ENCODE peak calls at places on chromosomes 1 and 21, in ten cellular contexts. G, P, B, S, L, F, J, Y, Q and H are unnamed samples.

GRCh38 chr1:165738794-165739193 is 29.9 kb downstream of the TMCO1 start:
- DNase-seq in G (no peak), P (no peak), B (no peak), S (no peak), L (no peak), F (no peak), J (no peak), Y (no peak), Q (no peak), H (no peak)

GRCh38 chr1:216178266-216178665 is 245.0 kb downstream of the USH2A start:
- DNase-seq in G (no peak), P (no peak), B (peak), S (peak), L (no peak), F (no peak), J (no peak), Y (no peak), Q (no peak), H (no peak)

GRCh38 chr1:107019166-107019565 is 37.3 kb upstream of the PRMT6 start:
- DNase-seq in G (no peak), P (no peak), B (no peak), S (peak), L (no peak), F (no peak), J (no peak), Y (no peak), Q (no peak), H (no peak)

GRCh38 chr1:239816090-239816812 is 275.4 kb upstream of the FMN2 start:
- DNase-seq in G (peak), P (no peak), B (peak), S (peak), L (no peak), F (no peak), J (no peak), Y (no peak), Q (peak), H (peak)

GRCh38 chr1:212225871-212226302 is 59.3 kb upstream of the PPP2R5A start:
- DNase-seq in G (no peak), P (no peak), B (no peak), S (no peak), L (no peak), F (no peak), J (peak), Y (no peak), Q (no peak), H (no peak)

GRCh38 chr1:218367118-218367517 is 22.0 kb downstream of the TGFB2 start:
- DNase-seq in G (no peak), P (no peak), B (no peak), S (no peak), L (no peak), F (no peak), J (no peak), Y (no peak), Q (no peak), H (no peak)

GRCh38 chr1:8083739-8084484 is 57.8 kb upstream of the ERRFI1 start:
- DNase-seq in G (no peak), P (no peak), B (peak), S (peak), L (no peak), F (no peak), J (no peak), Y (no peak), Q (no peak), H (no peak)

GRCh38 chr1:154497026-154497806 is 4.8 kb upstream of the TDRD10 start:
- DNase-seq in G (peak), P (no peak), B (no peak), S (no peak), L (peak), F (peak), J (peak), Y (no peak), Q (no peak), H (no peak)

GRCh38 chr1:19315378-19316206 is 3.5 kb downstream of the SLC66A1 start:
- DNase-seq in G (no peak), P (no peak), B (peak), S (peak), L (no peak), F (no peak), J (peak), Y (no peak), Q (no peak), H (no peak)

GRCh38 chr1:224433041-224433670 is 1.4 kb downstream of the WDR26 start:
- DNase-seq in G (no peak), P (no peak), B (no peak), S (peak), L (no peak), F (no peak), J (no peak), Y (no peak), Q (no peak), H (peak)

GRCh38 chr1:160830321-160831153 is 32.1 kb downstream of the CD244 start:
- DNase-seq in G (peak), P (no peak), B (peak), S (peak), L (peak), F (no peak), J (no peak), Y (no peak), Q (no peak), H (peak)

GRCh38 chr1:212062832-212063438 is 27.4 kb downstream of the DTL start:
- DNase-seq in G (no peak), P (no peak), B (peak), S (peak), L (no peak), F (no peak), J (no peak), Y (no peak), Q (peak), H (no peak)

GRCh38 chr1:24635195-24635843 is 7.8 kb upstream of the SRRM1 start:
- DNase-seq in G (no peak), P (no peak), B (peak), S (peak), L (peak), F (no peak), J (no peak), Y (no peak), Q (peak), H (no peak)

GRCh38 chr1:184593612-184594011 is 161.0 kb downstream of the EDEM3 start:
- DNase-seq in G (no peak), P (no peak), B (no peak), S (peak), L (no peak), F (no peak), J (no peak), Y (no peak), Q (no peak), H (no peak)

GRCh38 chr1:202034683-202035462 is 24.5 kb downstream of the ELF3 start:
- DNase-seq in G (peak), P (no peak), B (peak), S (peak), L (peak), F (peak), J (peak), Y (peak), Q (peak), H (peak)

GRCh38 chr1:54810144-54810942 is 9.2 kb upstream of the TTC22 start:
- DNase-seq in G (peak), P (no peak), B (peak), S (peak), L (peak), F (peak), J (no peak), Y (peak), Q (no peak), H (peak)

GRCh38 chr1:3066250-3066711 is 2.7 kb upstream of the PRDM16 start:
- DNase-seq in G (peak), P (no peak), B (peak), S (no peak), L (peak), F (peak), J (no peak), Y (no peak), Q (no peak), H (peak)

GRCh38 chr1:10694633-10695627 is 101.5 kb downstream of the CASZ1 start:
- DNase-seq in G (peak), P (no peak), B (peak), S (peak), L (peak), F (peak), J (no peak), Y (peak), Q (no peak), H (peak)

GRCh38 chr1:112743174-112744018 is 28.3 kb upstream of the PPM1J start:
- DNase-seq in G (no peak), P (no peak), B (no peak), S (peak), L (no peak), F (no peak), J (no peak), Y (no peak), Q (no peak), H (no peak)

GRCh38 chr1:44442791-44443190 is 37.7 kb downstream of the RNF220 start:
- DNase-seq in G (no peak), P (no peak), B (no peak), S (peak), L (no peak), F (no peak), J (no peak), Y (no peak), Q (no peak), H (no peak)

GRCh38 chr21:45074048-45074817 is at the start of gene ADARB1:
- DNase-seq in G (peak), P (no peak), B (no peak), S (peak), L (peak), F (peak), J (no peak), Y (peak), Q (no peak), H (peak)

GRCh38 chr1:10665930-10666850 is 130.3 kb downstream of the CASZ1 start:
- DNase-seq in G (peak), P (no peak), B (no peak), S (no peak), L (peak), F (peak), J (no peak), Y (peak), Q (no peak), H (no peak)

GRCh38 chr1:3505161-3505560 is 50.7 kb downstream of the ARHGEF16 start:
- DNase-seq in G (no peak), P (no peak), B (no peak), S (no peak), L (no peak), F (no peak), J (no peak), Y (no peak), Q (no peak), H (no peak)

GRCh38 chr1:15465674-15466073 is 9.1 kb downstream of the CELA2A start:
- DNase-seq in G (no peak), P (no peak), B (no peak), S (no peak), L (no peak), F (no peak), J (no peak), Y (no peak), Q (no peak), H (no peak)

GRCh38 chr1:2451744-2452582 is 24.1 kb upstream of the PLCH2 start:
- DNase-seq in G (no peak), P (no peak), B (peak), S (peak), L (no peak), F (no peak), J (no peak), Y (no peak), Q (peak), H (no peak)

GRCh38 chr1:222276062-222276461 is 271.8 kb downstream of the HHIPL2 start:
- DNase-seq in G (no peak), P (no peak), B (no peak), S (no peak), L (no peak), F (no peak), J (no peak), Y (no peak), Q (no peak), H (no peak)

GRCh38 chr1:228975238-228975929 is 240.1 kb downstream of the RHOU start:
- DNase-seq in G (no peak), P (no peak), B (no peak), S (no peak), L (no peak), F (no peak), J (no peak), Y (no peak), Q (no peak), H (no peak)

GRCh38 chr1:235984041-235984820 is 80.7 kb downstream of the NID1 start:
- DNase-seq in G (no peak), P (no peak), B (peak), S (peak), L (no peak), F (no peak), J (no peak), Y (no peak), Q (peak), H (no peak)

GRCh38 chr1:110084226-110085078 is 14.0 kb upstream of the ALX3 start:
- DNase-seq in G (peak), P (no peak), B (peak), S (peak), L (peak), F (peak), J (peak), Y (peak), Q (peak), H (no peak)

GRCh38 chr1:174194451-174194850 is 35.1 kb downstream of the RABGAP1L start:
- DNase-seq in G (no peak), P (no peak), B (no peak), S (no peak), L (no peak), F (no peak), J (no peak), Y (no peak), Q (no peak), H (no peak)

GRCh38 chr1:203906932-203907331 is 45.5 kb downstream of the SNRPE start:
- DNase-seq in G (no peak), P (no peak), B (peak), S (peak), L (no peak), F (no peak), J (no peak), Y (no peak), Q (peak), H (no peak)

GRCh38 chr21:32131960-32132359 is 146.9 kb downstream of the MIS18A start:
- DNase-seq in G (no peak), P (no peak), B (no peak), S (peak), L (no peak), F (no peak), J (no peak), Y (no peak), Q (no peak), H (no peak)

GRCh38 chr1:209106237-209106741 is 477.2 kb upstream of the CAMK1G start:
- DNase-seq in G (no peak), P (no peak), B (peak), S (peak), L (peak), F (no peak), J (no peak), Y (no peak), Q (no peak), H (peak)

GRCh38 chr1:39107891-39108290 is 81.7 kb downstream of the NDUFS5 start:
- DNase-seq in G (no peak), P (no peak), B (no peak), S (peak), L (no peak), F (no peak), J (no peak), Y (no peak), Q (no peak), H (no peak)

GRCh38 chr21:45505416-45506021 is 36.7 kb downstream of the SLC19A1 start:
- DNase-seq in G (peak), P (no peak), B (no peak), S (no peak), L (no peak), F (peak), J (no peak), Y (peak), Q (no peak), H (peak)

GRCh38 chr1:111570781-111571181 is 48.8 kb upstream of the RAP1A start:
- DNase-seq in G (no peak), P (no peak), B (peak), S (no peak), L (no peak), F (no peak), J (no peak), Y (no peak), Q (no peak), H (peak)

GRCh38 chr1:108560430-108561144 is 687 bp downstream of the EEIG2 start:
- DNase-seq in G (peak), P (peak), B (peak), S (peak), L (peak), F (peak), J (no peak), Y (peak), Q (no peak), H (peak)

GRCh38 chr1:185338719-185339622 is 21.9 kb upstream of the IVNS1ABP start:
- DNase-seq in G (peak), P (no peak), B (no peak), S (no peak), L (peak), F (no peak), J (peak), Y (peak), Q (no peak), H (no peak)

GRCh38 chr1:61004269-61005003 is 77.9 kb upstream of the NFIA start:
- DNase-seq in G (no peak), P (no peak), B (no peak), S (no peak), L (no peak), F (no peak), J (no peak), Y (no peak), Q (no peak), H (no peak)

GRCh38 chr1:23596382-23597358 is 37.4 kb upstream of the ID3 start:
- DNase-seq in G (no peak), P (no peak), B (no peak), S (no peak), L (no peak), F (no peak), J (no peak), Y (no peak), Q (no peak), H (no peak)
- TF ChIP-seq CTCF in G (no peak), P (no peak), B (no peak), S (no peak), L (no peak), F (no peak), J (no peak), Y (no peak), Q (no peak), H (no peak)

GRCh38 chr1:150926094-150926741 is at the start of gene SETDB1:
- DNase-seq in G (peak), P (peak), B (peak), S (peak), L (peak), F (peak), J (peak), Y (peak), Q (peak), H (peak)
- TF ChIP-seq CTCF in G (no peak), P (peak), B (peak), S (no peak), L (no peak), F (no peak), J (no peak), Y (no peak), Q (peak), H (no peak)

GRCh38 chr1:30698401-30698981 is 24.9 kb downstream of the MATN1 start:
- DNase-seq in G (no peak), P (no peak), B (no peak), S (peak), L (no peak), F (no peak), J (no peak), Y (peak), Q (no peak), H (peak)

GRCh38 chr1:30696831-30697230 is 26.6 kb downstream of the MATN1 start:
- DNase-seq in G (no peak), P (no peak), B (no peak), S (no peak), L (no peak), F (no peak), J (no peak), Y (no peak), Q (no peak), H (no peak)

GRCh38 chr1:30697571-30697970 is 25.8 kb downstream of the MATN1 start:
- DNase-seq in G (no peak), P (no peak), B (no peak), S (no peak), L (no peak), F (no peak), J (no peak), Y (peak), Q (no peak), H (no peak)

GRCh38 chr1:30699762-30700161 is 23.6 kb downstream of the MATN1 start:
- DNase-seq in G (no peak), P (no peak), B (no peak), S (no peak), L (no peak), F (no peak), J (no peak), Y (no peak), Q (no peak), H (no peak)

DNA sequence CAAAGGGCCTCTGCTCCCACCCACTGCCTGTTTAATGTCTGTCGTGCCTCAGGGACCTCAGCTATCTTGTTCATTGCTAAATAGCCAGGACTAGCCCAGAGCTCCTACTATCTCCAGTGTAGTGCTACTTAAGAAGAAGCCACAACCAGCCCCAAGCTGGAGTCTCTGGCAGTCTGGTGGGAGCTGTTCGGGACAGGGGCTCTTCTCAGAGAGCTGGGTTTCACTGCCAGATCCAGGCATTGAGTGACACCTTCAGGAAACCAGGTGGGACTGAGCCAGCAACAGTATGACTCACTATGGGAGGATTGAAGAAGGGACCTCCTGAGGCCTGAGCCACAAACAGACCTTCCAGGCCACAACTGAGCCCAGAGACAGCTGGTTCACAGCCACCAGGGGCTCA is 25.4 kb downstream of the MATN1 start:
- DNase-seq in G (no peak), P (no peak), B (no peak), S (peak), L (no peak), F (no peak), J (no peak), Y (no peak), Q (no peak), H (peak)
- TF ChIP-seq CTCF in G (no peak), P (no peak), B (no peak), S (no peak), L (no peak), F (no peak), J (no peak), Y (no peak), Q (no peak), H (peak)

DNA sequence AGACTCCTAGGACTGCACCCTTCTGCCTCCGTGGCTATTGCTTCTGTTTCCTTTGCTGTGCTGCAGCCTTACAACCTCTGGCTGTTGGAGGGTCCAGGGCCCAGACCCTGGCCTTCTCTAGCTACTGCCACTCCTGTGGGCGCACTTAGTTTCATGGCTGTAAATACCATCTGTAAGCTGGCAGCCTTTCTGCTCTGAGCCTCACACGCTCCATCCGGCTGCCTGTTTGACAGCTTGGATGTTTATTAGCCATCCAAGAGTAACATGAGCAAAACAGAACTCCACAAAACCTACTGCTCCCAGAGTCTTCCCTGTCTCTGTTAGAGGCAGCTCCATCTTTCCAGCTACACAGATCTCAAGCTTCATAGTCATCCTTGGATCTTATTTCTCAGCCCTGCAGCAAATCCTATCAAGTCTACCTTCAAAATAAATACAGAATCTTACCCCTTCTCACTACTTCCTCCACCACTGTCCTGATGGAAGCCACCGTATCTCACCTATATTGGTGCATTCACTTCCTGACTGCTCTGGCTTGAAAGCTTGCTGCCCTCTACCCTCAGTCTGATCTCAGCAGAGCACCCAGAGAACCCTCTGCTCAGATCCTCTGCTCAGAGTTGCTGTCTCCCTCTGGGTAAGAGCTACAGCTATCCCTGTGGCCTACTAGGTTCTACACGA is 19.1 kb downstream of the SLC25A33 start:
- DNase-seq in G (no peak), P (no peak), B (no peak), S (no peak), L (no peak), F (no peak), J (no peak), Y (no peak), Q (no peak), H (no peak)
- TF ChIP-seq CTCF in G (no peak), P (no peak), B (no peak), S (no peak), L (no peak), F (no peak), J (no peak), Y (no peak), Q (no peak), H (no peak)

GRCh38 chr21:39204134-39204533 is 20.9 kb upstream of the PSMG1 start:
- DNase-seq in G (no peak), P (no peak), B (no peak), S (no peak), L (no peak), F (no peak), J (no peak), Y (no peak), Q (no peak), H (no peak)
- TF ChIP-seq CTCF in G (no peak), P (no peak), B (peak), S (peak), L (no peak), F (peak), J (no peak), Y (peak), Q (no peak), H (peak)